ENCODE peak calls at places on chromosomes 5 and 9, in four cellular contexts. One of them, this sample, is unnamed.

GRCh38 chr5:112921031-112921832 is 795 bp downstream of the REEP5 start:
- DNase-seq in GM23248: peak; percentile 85
- DNase-seq in aorta: peak; percentile 89
- DNase-seq in tibial artery: peak; percentile 78
- DNase-seq in this sample: peak; percentile 47

GRCh38 chr9:104958756-104959155 is 30.8 kb upstream of the ABCA1 start:
- DNase-seq in GM23248: no peak
- DNase-seq in aorta: no peak
- DNase-seq in tibial artery: no peak
- DNase-seq in this sample: no peak

GRCh38 chr9:115637661-115638060 is 515.9 kb upstream of the PAPPA start:
- DNase-seq in GM23248: peak; percentile 21
- DNase-seq in aorta: no peak
- DNase-seq in tibial artery: no peak
- DNase-seq in this sample: no peak

GRCh38 chr5:155833282-155833681 is 493.7 kb upstream of the SGCD start:
- DNase-seq in GM23248: peak; percentile 29
- DNase-seq in aorta: no peak
- DNase-seq in tibial artery: no peak
- DNase-seq in this sample: no peak

GRCh38 chr5:126673477-126673876 is 72.7 kb downstream of the PHAX start:
- DNase-seq in GM23248: no peak
- DNase-seq in aorta: no peak
- DNase-seq in tibial artery: no peak
- DNase-seq in this sample: no peak

GRCh38 chr5:169768416-169768815 is 131.3 kb downstream of the DOCK2 start:
- DNase-seq in GM23248: no peak
- DNase-seq in aorta: no peak
- DNase-seq in tibial artery: no peak
- DNase-seq in this sample: no peak

GRCh38 chr9:31372796-31373587 is 1011.5 kb upstream of the ACO1 start:
- DNase-seq in GM23248: no peak
- DNase-seq in aorta: no peak
- DNase-seq in tibial artery: no peak
- DNase-seq in this sample: no peak

GRCh38 chr5:120447706-120448239 is 16.3 kb upstream of the PRR16 start:
- DNase-seq in GM23248: no peak
- DNase-seq in aorta: no peak
- DNase-seq in tibial artery: no peak
- DNase-seq in this sample: no peak

DNA sequence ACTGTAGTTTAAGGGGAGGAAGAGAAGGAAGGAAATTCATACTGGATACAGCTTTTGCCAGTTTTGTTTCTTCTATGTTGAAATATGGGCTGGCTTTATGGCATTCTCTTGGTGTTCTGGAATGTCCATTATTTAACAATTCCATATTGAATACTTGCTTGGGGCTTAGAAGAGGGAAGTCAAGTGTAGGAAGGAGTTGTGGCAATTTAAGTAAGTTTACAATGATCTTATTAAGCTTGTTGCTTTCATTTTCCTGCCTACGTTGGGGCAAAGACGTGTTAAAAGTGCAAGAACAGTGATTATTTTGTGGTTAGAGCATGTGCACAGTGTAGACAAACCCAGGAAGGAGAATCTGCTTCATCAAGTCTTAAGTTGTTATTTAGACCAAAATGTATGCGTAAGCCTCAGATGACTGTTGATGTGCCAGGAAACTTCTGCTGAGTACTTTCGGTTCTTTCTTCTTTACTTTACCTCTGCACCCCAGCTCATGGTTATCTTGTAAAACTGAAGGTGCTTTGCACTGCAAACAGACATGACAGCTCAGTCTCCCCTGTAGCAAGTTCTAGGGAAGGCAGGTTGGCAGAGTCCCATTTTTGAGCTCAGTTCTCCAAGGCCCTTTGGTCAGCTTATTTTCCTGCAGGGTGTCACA is 75.8 kb downstream of the F2RL2 start:
- DNase-seq in GM23248: peak; percentile 4
- DNase-seq in aorta: no peak
- DNase-seq in tibial artery: no peak
- DNase-seq in this sample: no peak
- H3K4me3 ChIP-seq in GM23248: no peak overlapping the region
- H3K4me3 ChIP-seq in aorta: no peak overlapping the region
- H3K4me3 ChIP-seq in tibial artery: no peak overlapping the region
- H3K4me3 ChIP-seq in this sample: no peak overlapping the region

DNA sequence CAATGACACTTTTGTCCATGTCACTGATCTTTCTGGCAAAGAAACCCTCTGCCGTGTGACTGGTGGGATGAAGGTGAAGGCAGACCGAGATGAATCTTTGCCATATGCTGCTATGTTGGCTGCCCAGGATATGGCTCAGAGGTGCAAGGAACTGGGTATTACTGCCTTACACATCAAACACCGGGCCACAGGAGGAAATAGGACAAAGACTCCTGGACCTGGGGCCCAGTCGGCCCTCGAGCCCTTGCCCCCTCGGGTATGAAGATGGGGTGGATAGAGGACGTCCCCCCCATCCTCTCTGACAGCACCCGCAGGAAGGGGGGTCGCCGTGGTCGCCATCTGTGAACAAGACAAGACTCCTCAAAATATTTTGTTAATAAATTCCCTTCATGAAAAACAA is 12.0 kb downstream of the SEMA6A start:
- DNase-seq in GM23248: no peak
- DNase-seq in aorta: no peak
- DNase-seq in tibial artery: no peak
- DNase-seq in this sample: no peak
- H3K4me1 ChIP-seq in GM23248: no peaks in the 10 kb centered on the region
- H3K4me1 ChIP-seq in aorta: peaks cover 2% of the 10 kb centered on the region
- H3K4me1 ChIP-seq in tibial artery: no peaks in the 10 kb centered on the region
- H3K4me1 ChIP-seq in this sample: peaks cover 62% of the 10 kb centered on the region

DNA sequence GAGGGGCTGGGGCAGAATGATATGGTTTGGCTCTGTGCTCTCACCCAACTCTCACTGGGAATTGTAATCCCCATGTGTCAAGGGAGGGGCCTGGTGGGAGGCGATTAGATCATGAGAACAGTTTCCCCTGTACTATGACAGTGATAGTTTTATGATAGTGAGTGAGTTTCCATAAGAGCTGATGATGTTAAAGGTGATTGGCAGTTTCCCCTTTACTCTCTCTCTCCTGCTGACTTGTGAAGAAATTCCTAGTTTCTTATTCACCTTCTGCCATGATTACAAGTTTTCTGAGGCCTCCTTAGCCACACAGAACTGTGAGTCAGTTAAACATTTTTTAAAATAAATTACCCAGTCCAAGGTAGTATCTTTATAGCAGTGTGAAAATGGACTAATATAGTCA is 120.4 kb upstream of the CDH9 start:
- DNase-seq in GM23248: no peak
- DNase-seq in aorta: no peak
- DNase-seq in tibial artery: no peak
- DNase-seq in this sample: no peak
- H3K9me3 ChIP-seq in GM23248: no peaks in the 10 kb centered on the region
- H3K9me3 ChIP-seq in aorta: peaks cover 2% of the 10 kb centered on the region
- H3K9me3 ChIP-seq in tibial artery: no peaks in the 10 kb centered on the region
- H3K9me3 ChIP-seq in this sample: peaks cover 21% of the 10 kb centered on the region

GRCh38 chr9:134458111-134458845 is 132.0 kb downstream of the RXRA start:
- DNase-seq in GM23248: peak; percentile 68
- DNase-seq in aorta: peak; percentile 84
- DNase-seq in tibial artery: no peak
- DNase-seq in this sample: no peak

GRCh38 chr9:134455951-134456739 is 129.9 kb downstream of the RXRA start:
- DNase-seq in GM23248: peak; percentile 99
- DNase-seq in aorta: peak; percentile 94
- DNase-seq in tibial artery: peak; percentile 93
- DNase-seq in this sample: no peak

GRCh38 chr9:134457321-134457923 is 131.2 kb downstream of the RXRA start:
- DNase-seq in GM23248: no peak
- DNase-seq in aorta: no peak
- DNase-seq in tibial artery: no peak
- DNase-seq in this sample: no peak

GRCh38 chr9:134455537-134455936 is 129.3 kb downstream of the RXRA start:
- DNase-seq in GM23248: no peak
- DNase-seq in aorta: no peak
- DNase-seq in tibial artery: no peak
- DNase-seq in this sample: no peak

DNA sequence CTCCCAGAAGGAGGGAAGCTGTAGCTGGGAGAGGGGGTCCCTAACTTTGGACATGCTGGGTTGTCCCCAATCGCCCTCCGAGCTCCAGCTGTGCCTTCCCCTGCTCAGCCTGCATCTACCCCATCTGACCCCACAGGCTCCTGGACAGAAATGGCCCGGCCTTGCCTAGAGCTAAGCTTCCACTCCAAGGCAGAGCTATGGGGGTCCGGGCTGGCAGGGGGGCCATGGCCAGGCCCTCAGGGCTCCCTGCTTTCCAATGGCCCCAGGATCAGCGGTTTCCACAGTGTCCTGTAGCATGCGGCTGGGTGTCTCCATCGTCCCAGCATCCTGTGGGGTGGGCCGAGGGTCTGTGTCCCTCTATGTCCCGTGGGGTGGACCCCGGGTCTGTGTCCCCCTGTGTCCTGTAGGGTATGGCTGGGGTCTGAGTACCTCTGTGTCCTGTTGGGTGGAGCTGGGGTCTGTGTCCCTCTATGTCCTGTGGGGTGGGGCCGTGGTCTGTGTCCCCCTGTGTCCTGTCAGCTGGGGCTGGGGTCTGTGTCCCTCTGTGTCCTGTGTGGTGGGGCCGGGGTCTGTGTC is 130.6 kb downstream of the RXRA start:
- DNase-seq in GM23248: no peak
- DNase-seq in aorta: no peak
- DNase-seq in tibial artery: no peak
- DNase-seq in this sample: no peak
- H3K4me3 ChIP-seq in GM23248: no peak overlapping the region
- H3K4me3 ChIP-seq in aorta: no peak overlapping the region
- H3K4me3 ChIP-seq in tibial artery: peak overlapping the region; percentile 44
- H3K4me3 ChIP-seq in this sample: no peak overlapping the region

GRCh38 chr9:89555016-89555415 is 49.8 kb upstream of the GADD45G start:
- DNase-seq in GM23248: no peak
- DNase-seq in aorta: no peak
- DNase-seq in tibial artery: no peak
- DNase-seq in this sample: no peak

GRCh38 chr9:89554307-89554706 is 50.5 kb upstream of the GADD45G start:
- DNase-seq in GM23248: no peak
- DNase-seq in aorta: no peak
- DNase-seq in tibial artery: no peak
- DNase-seq in this sample: no peak

GRCh38 chr9:89553451-89554020 is 51.3 kb upstream of the GADD45G start:
- DNase-seq in GM23248: no peak
- DNase-seq in aorta: no peak
- DNase-seq in tibial artery: no peak
- DNase-seq in this sample: no peak

GRCh38 chr9:89558500-89558899 is 46.3 kb upstream of the GADD45G start:
- DNase-seq in GM23248: no peak
- DNase-seq in aorta: no peak
- DNase-seq in tibial artery: no peak
- DNase-seq in this sample: no peak

DNA sequence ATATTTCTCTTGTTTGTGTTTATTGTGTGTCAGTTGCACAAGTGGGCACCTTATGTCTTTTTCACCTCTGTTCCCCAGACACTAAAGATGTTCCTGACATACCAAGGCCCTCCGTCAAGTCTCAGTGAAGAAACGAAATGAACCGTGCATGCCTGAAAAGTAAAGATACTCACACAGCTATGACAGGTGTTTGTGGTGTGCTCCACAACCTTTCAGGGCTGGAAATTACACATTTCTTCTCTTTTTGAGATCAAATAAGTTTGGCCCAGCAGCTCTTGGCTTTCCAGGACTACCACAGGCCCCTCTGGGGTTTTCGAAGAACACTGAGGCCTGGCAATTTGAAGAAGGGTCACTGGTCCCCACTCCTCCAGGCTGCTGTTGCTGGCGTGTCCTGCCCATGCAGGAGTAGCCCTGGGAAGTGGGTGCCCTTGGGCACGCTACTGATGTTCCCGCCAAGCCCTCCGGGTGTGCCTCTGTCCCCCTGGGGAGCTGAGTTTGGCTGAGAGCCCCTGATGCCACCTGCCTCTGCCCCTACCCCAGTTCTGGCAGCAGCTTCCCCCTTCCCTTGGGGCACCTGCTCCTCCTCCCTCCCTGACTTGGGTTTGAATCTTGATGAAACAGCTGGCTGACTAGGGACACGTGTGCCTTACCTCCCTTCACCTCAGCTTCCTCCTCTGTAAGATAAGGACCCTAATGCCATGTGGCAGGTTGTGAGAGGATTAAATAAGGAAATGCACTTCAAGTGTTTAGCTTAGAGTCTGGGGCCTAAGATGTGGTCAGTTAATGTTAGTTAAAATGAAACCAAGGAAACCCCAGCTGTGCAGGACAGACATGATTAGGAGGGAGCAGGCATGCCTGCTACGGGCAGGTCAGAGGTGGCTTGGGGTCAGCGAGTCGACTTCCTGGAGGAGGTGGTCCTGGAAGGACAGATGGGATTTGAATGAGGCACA is 49.1 kb upstream of the GADD45G start:
- DNase-seq in GM23248: no peak
- DNase-seq in aorta: no peak
- DNase-seq in tibial artery: no peak
- DNase-seq in this sample: no peak
- H3K4me1 ChIP-seq in GM23248: no peaks in the 10 kb centered on the region
- H3K4me1 ChIP-seq in aorta: no peaks in the 10 kb centered on the region
- H3K4me1 ChIP-seq in tibial artery: no peaks in the 10 kb centered on the region
- H3K4me1 ChIP-seq in this sample: no peaks in the 10 kb centered on the region

This sample was measured in HAP-1.